ENCODE peak calls at places on chromosomes 13 and 19, in six cellular contexts. V is midbrain; F is stimulated activated CD4-positive, alpha-beta T cell treated with anti-CD3 and anti-CD28 coated beads, Interleukin-12 subunit alpha, Interleukin-12 subunit beta, amount 100 ng/mL, for 4 hours; D is small intestine; B is lower leg skin; Q is stimulated activated CD8-positive, alpha-beta memory T cell treated with anti-CD3 and anti-CD28 coated beads, Interleukin-4, amount 100 ng/mL, for 4 hours. H is an unnamed sample.

GRCh38 chr13:99380402-99380801 is 73.2 kb upstream of the GPR183 start:
- DNase-seq in Q (no peak), D (no peak), V (no peak), B (peak), F (no peak), H (no peak)

GRCh38 chr19:50172726-50173125 is 9.6 kb upstream of the IZUMO2 start:
- DNase-seq in D (no peak), V (no peak), Q (no peak), F (no peak), B (no peak), H (no peak)

GRCh38 chr13:113360446-113360845 is 3.5 kb downstream of the GRTP1 start:
- DNase-seq in D (no peak), B (peak), Q (no peak), F (no peak), V (no peak), H (no peak)

GRCh38 chr13:101346161-101346560 is 70.1 kb downstream of the NALCN start:
- DNase-seq in D (no peak), V (no peak), Q (no peak), B (no peak), F (no peak), H (no peak)

GRCh38 chr19:4360081-4360569 is 16.8 kb downstream of the MPND start:
- DNase-seq in D (no peak), B (no peak), V (no peak), F (no peak), Q (no peak), H (no peak)

GRCh38 chr19:4206818-4207484 is 22.4 kb upstream of the EBI3 start:
- DNase-seq in F (no peak), D (peak), V (no peak), B (no peak), Q (no peak), H (no peak)

GRCh38 chr19:54554006-54554405 is 19.6 kb upstream of the LILRA2 start:
- DNase-seq in D (no peak), V (no peak), B (no peak), F (no peak), Q (no peak), H (no peak)

GRCh38 chr13:29436291-29436690 is 159.2 kb downstream of the SLC7A1 start:
- DNase-seq in B (no peak), D (no peak), Q (no peak), V (no peak), F (no peak), H (no peak)

GRCh38 chr13:113859311-113860050 is 4.4 kb downstream of the GAS6 start:
- DNase-seq in B (no peak), F (no peak), D (no peak), Q (no peak), V (no peak), H (no peak)

GRCh38 chr19:41253660-41254059 is 10.5 kb upstream of the HNRNPUL1 start:
- DNase-seq in B (no peak), F (no peak), D (no peak), V (no peak), Q (no peak), H (no peak)

GRCh38 chr13:99805361-99805760 is 166.2 kb downstream of the ZIC5 start:
- DNase-seq in F (no peak), V (no peak), D (peak), B (no peak), Q (no peak), H (no peak)

GRCh38 chr19:3545669-3546034 is 6.7 kb downstream of the TEKTIP1 start:
- DNase-seq in Q (no peak), F (no peak), V (no peak), D (no peak), B (no peak), H (no peak)

GRCh38 chr13:74000906-74001305 is 133.3 kb downstream of the KLF12 start:
- DNase-seq in D (no peak), V (no peak), F (no peak), B (no peak), Q (no peak), H (no peak)

GRCh38 chr19:40443930-40444180 is 280 bp downstream of the SERTAD3 start:
- DNase-seq in V (no peak), F (no peak), B (no peak), Q (no peak), D (no peak), H (no peak)

GRCh38 chr13:102191951-102192461 is 209.8 kb downstream of the FGF14 start:
- DNase-seq in B (no peak), F (no peak), V (no peak), Q (no peak), D (no peak), H (no peak)

GRCh38 chr19:51064534-51065220 is at the start of gene KLK13:
- DNase-seq in Q (no peak), D (no peak), B (no peak), V (no peak), F (no peak), H (peak)

GRCh38 chr13:65787087-65787486 is 1443.0 kb downstream of the PCDH9 start:
- DNase-seq in B (no peak), Q (no peak), V (no peak), D (no peak), F (no peak), H (no peak)

GRCh38 chr13:112868308-112868707 is 100.7 kb upstream of the MCF2L start:
- DNase-seq in F (no peak), D (no peak), Q (no peak), B (no peak), V (no peak), H (no peak)

GRCh38 chr13:20326276-20326675 is 94.2 kb upstream of the GJB6 start:
- DNase-seq in F (no peak), D (no peak), V (no peak), B (no peak), Q (no peak), H (no peak)

GRCh38 chr19:19615086-19615485 is 3.4 kb downstream of the PBX4 start:
- DNase-seq in D (no peak), B (no peak), Q (no peak), V (no peak), F (no peak), H (no peak)

GRCh38 chr19:47719047-47719885 is 6.0 kb downstream of the EHD2 start:
- DNase-seq in F (no peak), B (peak), D (no peak), Q (no peak), V (peak), H (peak)

GRCh38 chr19:18282021-18282787 is 782 bp upstream of the JUND start:
- DNase-seq in V (peak), Q (no peak), D (no peak), F (no peak), B (no peak), H (no peak)

GRCh38 chr13:52034616-52035226 is 10.2 kb downstream of the UTP14C start:
- DNase-seq in Q (no peak), D (no peak), B (no peak), V (no peak), F (no peak), H (no peak)

GRCh38 chr19:30711296-30711695 is 339.1 kb downstream of the ZNF536 start:
- DNase-seq in B (no peak), V (no peak), Q (no peak), F (no peak), D (no peak), H (no peak)

GRCh38 chr19:29680447-29680846 is 15.2 kb downstream of the PLEKHF1 start:
- DNase-seq in D (peak), F (peak), Q (peak), B (no peak), V (peak), H (no peak)

GRCh38 chr13:20221772-20222171 is 10.3 kb downstream of the GJB6 start:
- DNase-seq in B (no peak), Q (no peak), V (no peak), D (no peak), F (no peak), H (no peak)

GRCh38 chr19:28420731-28421550 is 792.0 kb downstream of the UQCRFS1 start:
- DNase-seq in B (no peak), F (no peak), Q (no peak), D (no peak), V (no peak), H (no peak)

GRCh38 chr13:87122551-87122950 is 548.6 kb upstream of the SLITRK5 start:
- DNase-seq in F (no peak), D (no peak), Q (no peak), B (no peak), V (no peak), H (no peak)

GRCh38 chr13:40589285-40590109 is 76.9 kb downstream of the FOXO1 start:
- DNase-seq in D (no peak), B (peak), Q (no peak), V (peak), F (no peak), H (no peak)

GRCh38 chr13:34416833-34417425 is 525.1 kb upstream of the NBEA start:
- DNase-seq in Q (no peak), V (peak), F (no peak), D (no peak), B (peak), H (peak)

GRCh38 chr13:66402546-66402945 is 827.6 kb downstream of the PCDH9 start:
- DNase-seq in Q (no peak), F (no peak), V (no peak), D (no peak), B (no peak), H (no peak)

GRCh38 chr13:26646603-26647002 is 89.1 kb downstream of the WASF3 start:
- DNase-seq in Q (no peak), V (no peak), D (no peak), B (no peak), F (no peak), H (no peak)

H was measured in lung.